ENCODE peak calls at places on chromosomes 2 and 18, in four cellular contexts. N, K, M and V are unnamed samples.

GRCh38 chr2:30272761-30273573 is 41.6 kb downstream of the LBH start:
- DNase-seq in N (no peak), M (peak), K (peak), V (no peak)

GRCh38 chr2:120433816-120434290 is 87.9 kb downstream of the INHBB start:
- DNase-seq in M (no peak), N (no peak), K (no peak), V (no peak)

GRCh38 chr18:3466051-3466450 is 16.1 kb downstream of the TGIF1 start:
- DNase-seq in M (no peak), K (peak), N (peak), V (no peak)

GRCh38 chr2:123916512-123916911 is 108.6 kb upstream of the CNTNAP5 start:
- DNase-seq in M (no peak), K (no peak), N (no peak), V (no peak)

GRCh38 chr2:232021881-232022280 is 60.4 kb downstream of the DIS3L2 start:
- DNase-seq in N (no peak), M (no peak), K (no peak), V (no peak)

GRCh38 chr2:9103663-9104277 is 100.3 kb upstream of the MBOAT2 start:
- DNase-seq in M (no peak), N (no peak), K (no peak), V (no peak)

GRCh38 chr2:240571314-240571973 is 3.2 kb downstream of the RNPEPL1 start:
- DNase-seq in K (no peak), N (no peak), M (no peak), V (no peak)

GRCh38 chr2:71672011-71672639 is 218.8 kb downstream of the DYSF start:
- DNase-seq in K (no peak), M (no peak), N (peak), V (no peak)

GRCh38 chr2:147223553-147223952 is 621.3 kb upstream of the ACVR2A start:
- DNase-seq in M (no peak), K (no peak), N (no peak), V (no peak)

GRCh38 chr2:37301408-37301807 is 23.2 kb downstream of the PRKD3 start:
- DNase-seq in N (no peak), K (no peak), M (no peak), V (no peak)

GRCh38 chr2:53877556-53877955 is 17.8 kb upstream of the GPR75 start:
- DNase-seq in M (no peak), N (no peak), K (peak), V (no peak)

GRCh38 chr2:17606851-17607250 is 66.4 kb downstream of the VSNL1 start:
- DNase-seq in K (no peak), M (no peak), N (no peak), V (no peak)

GRCh38 chr2:55804535-55804934 is 110.9 kb upstream of the PNPT1 start:
- DNase-seq in N (no peak), K (no peak), M (no peak), V (no peak)

GRCh38 chr18:36186461-36187137 is 698 bp upstream of the MOCOS start:
- DNase-seq in N (no peak), M (no peak), K (no peak), V (no peak)

GRCh38 chr2:109223490-109223889 is 94.5 kb downstream of the SH3RF3 start:
- DNase-seq in M (no peak), K (no peak), N (no peak), V (no peak)

DNA sequence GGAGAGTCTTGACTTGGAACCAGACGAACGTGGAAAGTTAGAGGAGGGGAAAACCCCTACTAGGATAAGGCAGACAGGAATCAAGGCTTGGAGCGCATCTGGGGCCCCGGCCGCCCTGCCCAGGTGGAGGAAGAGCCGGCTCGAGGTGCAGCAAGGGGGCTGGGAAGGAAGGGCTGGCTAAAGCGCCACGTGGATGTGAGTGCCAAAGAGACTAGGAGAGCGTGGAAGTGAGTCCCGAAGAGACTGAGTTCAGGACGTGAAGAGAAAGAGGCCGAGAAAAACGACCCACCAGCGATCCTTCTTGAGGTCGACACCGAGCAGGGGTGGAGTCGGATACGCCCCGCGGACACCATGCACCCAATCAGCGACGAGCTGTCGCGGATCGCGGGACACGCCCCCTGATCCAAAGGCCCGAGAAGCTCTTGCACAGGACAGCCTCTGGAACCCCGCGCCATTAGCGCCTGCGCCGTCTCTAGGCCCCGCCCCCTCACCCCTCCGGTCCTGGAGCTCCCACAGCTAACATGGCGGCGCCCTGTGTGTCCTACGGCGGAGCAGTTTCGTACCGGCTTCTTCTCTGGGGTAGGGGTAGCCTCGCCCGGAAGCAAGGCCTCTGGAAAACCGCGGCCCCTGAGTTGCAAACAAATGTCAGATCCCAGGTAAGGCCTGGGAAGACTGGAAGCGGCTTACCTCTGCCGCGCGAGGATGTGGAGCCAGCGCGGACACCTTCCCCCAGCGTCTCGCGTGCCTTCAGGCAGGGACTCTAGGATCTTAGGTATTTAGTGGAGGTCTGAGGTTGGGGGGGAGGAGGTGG is at the start of gene MRPS9:
- DNase-seq in N (peak), M (peak), K (peak), V (peak)
- TF ChIP-seq POLR2A in N (no peak), M (peak), K (peak), V (peak)

GRCh38 chr2:70182689-70183088 is 8.1 kb downstream of the C2orf42 start:
- DNase-seq in K (no peak), N (no peak), M (no peak), V (no peak)

DNA sequence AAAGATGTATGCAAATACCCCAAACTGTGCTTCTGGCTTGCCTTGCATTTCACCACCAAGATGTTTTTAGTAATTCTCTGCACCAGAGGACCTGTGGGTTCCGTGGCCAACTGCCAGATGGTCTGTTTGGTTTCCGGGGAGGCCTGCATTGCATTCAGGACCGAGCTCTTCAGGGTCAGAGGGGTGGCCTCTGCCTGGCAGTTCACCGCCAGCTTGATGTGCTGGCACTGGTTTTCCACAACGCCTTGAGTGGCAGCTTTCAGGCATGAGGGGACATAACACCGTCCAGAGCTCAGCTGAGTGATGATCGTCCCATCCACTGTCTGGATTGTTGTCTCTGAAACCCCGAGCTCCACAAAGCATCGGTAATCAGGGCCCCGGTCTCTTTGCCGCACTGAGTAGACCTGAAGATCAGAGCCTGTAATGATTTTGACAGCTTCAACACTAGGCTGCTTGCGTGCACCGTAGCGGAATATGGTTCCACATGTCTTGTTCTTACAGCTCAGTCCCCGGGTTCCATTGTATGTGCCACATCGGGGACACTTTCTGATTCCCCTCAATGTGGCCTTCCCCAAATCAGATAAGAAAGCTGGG is 9.4 kb downstream of the C2orf42 start:
- DNase-seq in M (no peak), N (no peak), K (no peak), V (no peak)
- TF ChIP-seq POLR2A in M (no peak), N (no peak), K (no peak), V (no peak)

GRCh38 chr2:127388423-127389164 is 819 bp upstream of the MAP3K2 start:
- DNase-seq in M (no peak), N (no peak), K (peak), V (no peak)

GRCh38 chr2:127389778-127390435 is 2.1 kb upstream of the MAP3K2 start:
- DNase-seq in K (no peak), N (no peak), M (no peak), V (no peak)

GRCh38 chr2:127386764-127387654 is 766 bp downstream of the MAP3K2 start:
- DNase-seq in M (peak), K (peak), N (peak), V (peak)

GRCh38 chr2:127386246-127386645 is 1.5 kb downstream of the MAP3K2 start:
- DNase-seq in N (no peak), K (no peak), M (no peak), V (no peak)

GRCh38 chr2:127387655-127388422 is at the start of gene MAP3K2:
- DNase-seq in M (peak), K (peak), N (peak), V (peak)
- TF ChIP-seq POLR2A in M (peak), K (peak), N (no peak), V (peak)

DNA sequence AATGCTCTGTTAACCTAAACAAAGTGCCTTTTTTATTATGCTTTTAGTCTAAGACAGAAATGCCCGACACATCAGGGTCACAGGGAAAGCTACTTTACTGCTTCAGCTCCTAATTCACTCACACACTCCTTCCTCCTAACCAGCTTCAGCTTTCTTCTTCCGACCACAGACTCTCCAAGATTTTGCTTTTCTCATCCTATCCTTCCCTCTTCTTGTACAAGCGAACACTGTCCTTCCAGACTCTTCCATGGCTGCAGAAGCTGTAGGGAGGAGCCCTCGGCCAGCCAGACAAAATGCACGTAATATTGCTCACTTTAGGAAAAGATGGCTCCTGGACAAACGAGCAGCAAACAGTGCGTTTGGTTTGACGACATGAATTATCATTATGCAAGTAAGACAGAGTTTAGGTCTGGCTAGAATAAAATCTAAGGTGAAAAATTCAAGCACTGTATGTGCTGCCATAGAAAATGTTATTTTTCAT is 47.5 kb upstream of the HNRNPA3 start:
- DNase-seq in M (no peak), K (peak), N (no peak), V (peak)
- TF ChIP-seq POLR2A in M (peak), K (no peak), N (no peak), V (no peak)

GRCh38 chr2:196063773-196064172 is 4.9 kb downstream of the DNAH7 start:
- DNase-seq in M (no peak), K (no peak), N (no peak), V (no peak)

GRCh38 chr2:196073521-196073920 is 4.9 kb upstream of the DNAH7 start:
- DNase-seq in N (no peak), M (no peak), K (no peak), V (no peak)

GRCh38 chr2:196066794-196067382 is 1.7 kb downstream of the DNAH7 start:
- DNase-seq in K (peak), N (no peak), M (peak), V (no peak)

GRCh38 chr2:196068271-196069209 is at the start of gene DNAH7:
- DNase-seq in K (peak), M (peak), N (peak), V (peak)
- TF ChIP-seq POLR2A in K (peak), M (peak), N (no peak), V (peak)

DNA sequence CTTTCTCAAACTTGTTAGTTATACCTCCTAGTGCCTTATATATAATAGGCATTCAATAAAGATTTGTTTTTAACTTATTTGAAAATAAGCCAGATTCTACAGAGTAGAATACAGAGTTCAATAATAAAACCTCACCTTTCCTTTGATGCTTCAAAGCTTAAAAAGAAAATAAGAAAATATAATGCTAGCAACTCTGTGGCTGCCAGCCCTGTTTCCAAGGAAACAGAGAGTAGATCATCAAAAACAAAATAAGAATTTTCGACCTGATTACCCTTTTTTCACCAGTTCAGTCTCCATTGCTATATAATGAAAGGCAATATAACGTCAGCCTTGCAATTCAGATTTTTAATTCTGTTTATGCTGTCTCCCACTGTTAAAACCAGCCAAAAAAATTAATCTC is 8.9 kb upstream of the PGAP1 start:
- DNase-seq in K (no peak), N (no peak), M (no peak), V (no peak)
- TF ChIP-seq POLR2A in K (no peak), N (no peak), M (no peak), V (no peak)

GRCh38 chr2:98453531-98453930 is 8.9 kb downstream of the INPP4A start:
- DNase-seq in K (no peak), N (no peak), M (no peak), V (no peak)
- TF ChIP-seq POLR2A in K (no peak), N (no peak), M (no peak), V (no peak)